ENCODE peak calls at places on chromosomes 11 and 22, in eight cellular contexts. E is left ventricle myocardium inferior, X is body of pancreas, O is prostate gland, Y is cardiac muscle cell, T is uterus, D is Peyer's patch, L is mammary epithelial cell. R is an unnamed sample.
A peak's percentile ranks its signal among the peaks of the same experiment; 100 is the strongest.

GRCh38 chr11:117735350-117735977 is 61.6 kb downstream of the DSCAML1 start:
- DNase-seq in Y (no peak), D (no peak), T (no peak), O (no peak), X (no peak), E (no peak), L (no peak), R (no peak)

GRCh38 chr22:27842236-27842993 is 40.9 kb upstream of the MN1 start:
- DNase-seq in T (no peak), L (no peak), Y (no peak), O (no peak), E (no peak), X (no peak), D (peak; percentile 13), R (no peak)

GRCh38 chr11:32231909-32232493 is 141.1 kb downstream of the RCN1 start:
- DNase-seq in E (no peak), X (no peak), O (no peak), Y (peak; percentile 54), T (no peak), D (no peak), L (peak; percentile 12), R (no peak)

GRCh38 chr11:76415073-76415472 is 29.7 kb upstream of the EMSY start:
- DNase-seq in Y (no peak), O (no peak), L (no peak), X (no peak), E (no peak), D (no peak), T (no peak), R (no peak)

GRCh38 chr11:45100338-45100737 is 46.1 kb upstream of the PRDM11 start:
- DNase-seq in O (no peak), T (no peak), E (no peak), X (no peak), Y (peak; percentile 57), L (peak; percentile 23), D (no peak), R (no peak)

GRCh38 chr11:75476716-75477613 is 44.0 kb upstream of the KLHL35 start:
- DNase-seq in X (peak; percentile 90), O (peak; percentile 79), L (no peak), T (no peak), D (no peak), Y (no peak), E (peak; percentile 54), R (peak; percentile 50)

GRCh38 chr22:30891443-30891755 is 77.2 kb downstream of the MORC2 start:
- DNase-seq in D (no peak), O (no peak), L (no peak), Y (no peak), X (no peak), T (no peak), E (no peak), R (no peak)

GRCh38 chr11:44573333-44573732 is 7.9 kb downstream of the CD82 start:
- DNase-seq in E (no peak), O (no peak), L (no peak), Y (no peak), D (no peak), X (no peak), T (no peak), R (no peak)

GRCh38 chr11:32489464-32489863 is 54.1 kb upstream of the WT1 start:
- DNase-seq in O (no peak), L (no peak), E (no peak), T (no peak), Y (no peak), X (no peak), D (no peak), R (no peak)

GRCh38 chr11:107849791-107850190 is 8.8 kb downstream of the SLC35F2 start:
- DNase-seq in D (no peak), Y (no peak), E (no peak), L (peak; percentile 26), T (no peak), O (no peak), X (no peak), R (no peak)

GRCh38 chr11:67253872-67254624 is 12.2 kb upstream of the GRK2 start:
- DNase-seq in E (no peak), O (no peak), T (no peak), D (peak; percentile 14), Y (no peak), L (no peak), X (no peak), R (no peak)

GRCh38 chr11:61071208-61071681 is 31.0 kb upstream of the CD5 start:
- DNase-seq in T (no peak), O (no peak), E (no peak), Y (no peak), X (no peak), D (peak; percentile 62), L (no peak), R (no peak)

GRCh38 chr11:12090061-12090572 is 20.3 kb upstream of the MICAL2 start:
- DNase-seq in D (no peak), L (peak; percentile 90), Y (peak; percentile 63), X (no peak), E (no peak), T (no peak), O (no peak), R (peak; percentile 54)

GRCh38 chr11:30535818-30536217 is 50.3 kb downstream of the MPPED2 start:
- DNase-seq in L (no peak), E (no peak), X (no peak), Y (no peak), D (no peak), T (no peak), O (no peak), R (no peak)

GRCh38 chr22:29917052-29917902 is 34.3 kb downstream of the MTMR3 start:
- DNase-seq in O (no peak), X (peak; percentile 47), D (no peak), L (no peak), Y (peak; percentile 64), T (peak; percentile 30), E (no peak), R (no peak)

GRCh38 chr11:121767433-121767832 is 314.7 kb upstream of the SORL1-AS1 start:
- DNase-seq in E (no peak), D (no peak), L (peak; percentile 37), O (no peak), X (no peak), T (no peak), Y (no peak), R (no peak)

GRCh38 chr11:44528103-44528502 is 37.4 kb upstream of the CD82 start:
- DNase-seq in E (no peak), O (no peak), L (no peak), X (no peak), D (no peak), T (no peak), Y (peak; percentile 24), R (no peak)

GRCh38 chr22:28883917-28884753 is 763 bp downstream of the ZNRF3 start:
- DNase-seq in E (peak; percentile 37), T (peak; percentile 53), O (peak; percentile 27), D (peak; percentile 19), Y (peak; percentile 55), X (peak; percentile 60), L (peak; percentile 53), R (peak; percentile 65)

GRCh38 chr22:38065539-38065938 is 8.3 kb downstream of the PICK1 start:
- DNase-seq in O (no peak), T (no peak), E (no peak), D (no peak), X (no peak), Y (no peak), L (no peak), R (no peak)

GRCh38 chr11:83159901-83160865 is 3.3 kb downstream of the PCF11 start:
- DNase-seq in L (peak; percentile 75), D (no peak), E (no peak), T (no peak), X (peak; percentile 27), Y (peak; percentile 55), O (peak; percentile 80), R (no peak)

GRCh38 chr11:132490976-132491375 is 1041.3 kb downstream of the OPCML start:
- DNase-seq in Y (peak; percentile 25), O (no peak), L (peak; percentile 92), X (no peak), T (no peak), D (no peak), E (no peak), R (no peak)
- H3K9me3 ChIP-seq in Y (no peaks in the 10 kb centered on the region), O (no peaks in the 10 kb centered on the region), L (no peaks in the 10 kb centered on the region), X (peaks cover 1% of the 10 kb centered on the region), T (no peaks in the 10 kb centered on the region), D (no peaks in the 10 kb centered on the region), E (peaks cover 5% of the 10 kb centered on the region), R (peaks cover 3% of the 10 kb centered on the region)

GRCh38 chr11:64793271-64794160 is 9.5 kb downstream of the MAP4K2 start:
- DNase-seq in O (no peak), E (no peak), Y (no peak), T (no peak), X (no peak), D (no peak), L (no peak), R (peak; percentile 38)
- H3K27ac ChIP-seq in O (no peak overlapping the region), E (peak overlapping the region; percentile 68), Y (no peak overlapping the region), T (no peak overlapping the region), X (no peak overlapping the region), D (no peak overlapping the region), L (no peak overlapping the region), R (no peak overlapping the region)

DNA sequence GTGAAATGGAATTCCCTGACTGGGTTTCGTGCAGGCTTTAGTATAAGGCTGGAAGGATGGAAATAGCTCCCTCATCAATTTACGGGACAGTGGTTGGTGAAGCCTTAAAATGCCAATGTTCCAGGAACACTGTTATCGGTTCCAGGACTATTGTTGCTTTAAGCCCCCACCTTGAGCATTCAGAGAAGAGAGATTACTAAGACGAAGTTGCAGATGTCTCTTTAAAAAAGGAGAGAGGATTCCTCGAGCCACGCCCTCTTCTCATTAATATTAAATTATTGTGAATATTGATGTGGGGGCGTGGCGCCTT is 194 bp upstream of the CREB3L1 start:
- DNase-seq in Y (peak; percentile 71), E (no peak), O (peak; percentile 84), D (peak; percentile 20), T (no peak), X (peak; percentile 88), L (no peak), R (no peak)
- H3K4me3 ChIP-seq in Y (peak overlapping the region; percentile 74), E (peak overlapping the region; percentile 89), O (peak overlapping the region; percentile 82), D (peak overlapping the region; percentile 34), T (peak overlapping the region; percentile 62), X (peak overlapping the region; percentile 84), L (no peak overlapping the region), R (peak overlapping the region; percentile 63)

DNA sequence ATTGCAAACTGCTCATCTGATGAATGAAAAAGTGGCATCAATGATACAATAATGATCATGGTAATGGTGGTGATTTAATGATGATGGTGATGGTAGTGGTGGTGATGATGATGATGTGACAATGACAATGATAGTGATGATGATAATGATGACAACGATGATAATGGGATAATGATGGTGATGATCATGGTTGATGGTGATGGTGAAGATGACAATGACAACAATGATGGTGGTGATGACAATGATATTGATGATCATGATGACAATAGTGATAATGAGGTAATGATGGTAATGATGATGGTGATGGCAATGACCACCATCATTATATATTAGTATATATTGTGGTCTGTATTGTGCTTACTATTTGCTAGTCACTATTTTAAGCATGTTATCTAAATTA is 474.3 kb downstream of the TBC1D22A start:
- DNase-seq in D (no peak), E (no peak), L (no peak), O (no peak), Y (no peak), X (no peak), T (no peak), R (no peak)
- H3K9me3 ChIP-seq in D (no peaks in the 10 kb centered on the region), E (peaks cover 31% of the 10 kb centered on the region), L (peaks cover 13% of the 10 kb centered on the region), O (no peaks in the 10 kb centered on the region), Y (peaks cover 6% of the 10 kb centered on the region), X (peaks cover 17% of the 10 kb centered on the region), T (no peaks in the 10 kb centered on the region), R (peaks cover 5% of the 10 kb centered on the region)

GRCh38 chr11:65654375-65655349 is 8.1 kb downstream of the RELA start:
- DNase-seq in O (no peak), Y (no peak), T (peak; percentile 20), D (no peak), E (no peak), X (no peak), L (no peak), R (no peak)
- H3K27ac ChIP-seq in O (peak overlapping the region; percentile 96), Y (peak overlapping the region; percentile 91), T (peak overlapping the region; percentile 97), D (peak overlapping the region; percentile 86), E (peak overlapping the region; percentile 99), X (peak overlapping the region; percentile 97), L (no peak overlapping the region), R (peak overlapping the region; percentile 96)